ENCODE peak calls at places on chromosomes 16 and 17, in eight cellular contexts. G is H1, B is AG10803, X is A549, J is HAP-1, Y is upper lobe of right lung, C is tibial artery, T is AG09309. W is an unnamed sample.

GRCh38 chr17:10814083-10814482 is 10.2 kb upstream of the TMEM238L start:
- DNase-seq in Y (no peak), X (no peak), B (no peak), J (no peak), G (no peak), C (no peak), T (no peak), W (no peak)

GRCh38 chr17:802481-802880 is 20.3 kb downstream of the MRM3 start:
- DNase-seq in C (no peak), T (no peak), G (no peak), X (no peak), Y (no peak), B (no peak), J (no peak), W (no peak)

GRCh38 chr16:24838554-24839266 is 7.1 kb upstream of the SLC5A11 start:
- DNase-seq in X (peak), T (peak), Y (no peak), B (peak), G (no peak), C (peak), J (no peak), W (no peak)

GRCh38 chr16:68075980-68076379 is 9.2 kb upstream of the NFATC3 start:
- DNase-seq in C (no peak), T (no peak), B (no peak), J (no peak), G (no peak), Y (no peak), X (no peak), W (no peak)

GRCh38 chr17:36940313-36941264 is 3.3 kb downstream of the LHX1 start:
- DNase-seq in X (no peak), T (no peak), Y (no peak), J (no peak), C (no peak), B (no peak), G (no peak), W (no peak)

GRCh38 chr16:87765473-87765775 is 362 bp downstream of the KLHDC4 start:
- DNase-seq in B (no peak), Y (peak), X (no peak), G (no peak), C (no peak), T (no peak), J (no peak), W (no peak)

GRCh38 chr16:87351320-87351698 is 32.3 kb downstream of the FBXO31 start:
- DNase-seq in T (no peak), C (no peak), B (peak), Y (no peak), J (no peak), X (no peak), G (no peak), W (no peak)

GRCh38 chr16:4376126-4376819 is 4.6 kb downstream of the VASN start:
- DNase-seq in J (no peak), X (no peak), C (peak), B (peak), G (no peak), T (no peak), Y (peak), W (peak)

GRCh38 chr17:21677911-21678310 is 14.4 kb upstream of the KCNJ18 start:
- DNase-seq in J (no peak), C (no peak), Y (no peak), B (no peak), X (no peak), G (no peak), T (no peak), W (no peak)

GRCh38 chr17:49086316-49086605 is 46.3 kb upstream of the B4GALNT2 start:
- DNase-seq in J (no peak), G (no peak), C (no peak), B (no peak), X (no peak), Y (no peak), T (no peak), W (no peak)

GRCh38 chr17:59469786-59470485 is 95.5 kb upstream of the DHX40 start:
- DNase-seq in G (no peak), Y (no peak), C (no peak), B (no peak), X (no peak), T (no peak), J (no peak), W (no peak)

GRCh38 chr16:12679660-12680272 is 123.9 kb downstream of the CPPED1 start:
- DNase-seq in G (no peak), X (no peak), T (no peak), B (peak), Y (no peak), J (no peak), C (no peak), W (no peak)

GRCh38 chr16:81821422-81822128 is 42.5 kb downstream of the PLCG2 start:
- DNase-seq in J (no peak), Y (no peak), X (no peak), C (no peak), B (no peak), T (no peak), G (no peak), W (no peak)
- H3K4me3 ChIP-seq in J (no peak), Y (no peak), X (no peak), C (no peak), B (no peak), T (no peak), G (no peak), W (no peak)

DNA sequence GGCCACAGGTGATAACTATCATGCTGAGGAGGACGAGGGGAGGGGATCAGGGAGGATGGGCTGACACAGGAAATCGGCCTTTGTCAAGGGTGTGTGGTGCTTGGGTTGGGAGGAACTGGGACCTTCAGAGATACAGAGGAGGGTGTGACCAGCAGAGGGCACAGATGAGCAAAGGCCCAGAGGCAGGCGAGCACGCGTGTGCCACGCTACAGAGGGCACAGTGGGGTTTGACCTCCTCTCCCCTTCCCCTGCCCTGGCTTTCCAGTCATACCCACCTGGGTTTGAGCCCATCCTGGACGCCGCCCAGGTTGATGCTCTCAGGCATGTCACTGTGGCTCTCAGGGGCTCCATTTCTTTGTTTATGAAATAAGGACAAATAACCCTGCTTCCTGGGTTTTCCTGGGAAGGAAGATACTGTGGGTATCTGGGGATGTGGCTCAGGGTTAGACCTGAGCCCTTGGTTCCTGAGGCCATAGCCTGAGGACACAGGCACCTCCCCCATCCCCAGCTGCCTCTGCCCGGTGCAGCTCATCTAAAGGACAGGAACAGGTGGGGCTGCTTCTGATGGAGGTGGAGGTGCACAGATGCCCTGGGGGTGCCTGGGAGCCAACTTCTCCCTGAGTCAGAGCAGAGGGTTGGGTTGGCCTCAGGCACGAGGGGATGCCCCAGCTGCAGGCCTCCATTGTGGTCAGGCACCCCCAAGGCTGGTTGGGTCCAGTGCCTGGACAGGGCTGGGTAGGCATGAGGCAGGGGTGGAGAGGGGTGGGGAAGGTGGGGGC is 51.8 kb downstream of the BEAN1 start:
- DNase-seq in X (peak), G (peak), B (peak), T (no peak), Y (peak), C (peak), J (peak), W (no peak)
- H3K4me3 ChIP-seq in X (no peak), G (no peak), B (no peak), T (no peak), Y (no peak), C (no peak), J (no peak), W (no peak)

DNA sequence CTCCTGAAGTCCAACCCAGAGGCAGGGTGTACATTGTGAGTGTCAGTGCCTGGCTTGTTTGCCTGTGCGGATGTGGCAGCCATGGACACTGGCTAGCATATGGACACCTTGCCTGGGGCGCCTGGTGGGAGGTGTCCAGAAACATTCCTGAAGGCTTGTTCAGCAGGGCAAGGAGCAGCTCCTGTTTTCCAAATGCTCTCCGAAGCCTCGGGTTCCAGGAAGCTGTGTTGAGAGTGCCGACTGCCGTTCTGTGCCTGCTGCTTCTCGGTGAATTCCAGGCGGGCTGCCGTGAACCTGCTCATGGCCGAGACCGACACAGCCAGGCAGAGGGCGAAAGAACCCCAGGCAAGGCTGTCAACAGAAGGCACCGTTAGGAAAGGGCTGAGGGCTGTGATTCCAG is 10.9 kb upstream of the DHRS7C start:
- DNase-seq in X (peak), Y (no peak), G (no peak), C (no peak), B (peak), T (no peak), J (no peak), W (no peak)
- H3K4me3 ChIP-seq in X (peak), Y (no peak), G (no peak), C (no peak), B (no peak), T (no peak), J (no peak), W (no peak)

DNA sequence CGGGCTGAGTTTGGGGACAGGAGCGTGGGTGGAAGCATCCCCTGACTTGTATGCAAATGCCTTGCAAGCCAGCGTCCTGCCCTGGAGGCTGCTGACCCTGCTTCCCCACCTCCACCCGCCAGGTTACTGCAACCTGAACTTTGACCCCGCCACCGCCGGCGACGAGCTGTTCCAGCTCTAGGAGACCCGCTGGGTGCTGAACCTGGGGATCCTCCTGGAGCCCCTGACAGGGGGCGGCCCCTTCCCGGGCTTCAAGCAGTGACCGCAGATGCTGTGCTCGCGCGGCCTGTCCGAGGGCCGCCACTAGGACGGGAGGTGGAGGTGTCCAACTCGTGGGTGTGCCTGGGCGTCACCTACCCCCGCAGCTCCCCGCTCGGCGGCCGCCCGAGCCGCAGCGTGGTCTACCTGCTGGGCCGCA is 10.7 kb upstream of the SLC16A5 start:
- DNase-seq in B (no peak), C (no peak), G (no peak), Y (no peak), T (no peak), J (no peak), X (no peak), W (no peak)
- H3K4me3 ChIP-seq in B (no peak), C (peak), G (no peak), Y (peak), T (no peak), J (no peak), X (no peak), W (no peak)

GRCh38 chr17:17693253-17693954 is 12.1 kb downstream of the RAI1 start:
- DNase-seq in T (no peak), C (peak), G (no peak), Y (peak), B (no peak), X (no peak), J (peak), W (no peak)
- H3K4me3 ChIP-seq in T (no peak), C (peak), G (peak), Y (peak), B (peak), X (peak), J (peak), W (no peak)

GRCh38 chr16:28208824-28209223 is 2.9 kb downstream of the XPO6 start:
- DNase-seq in B (no peak), T (no peak), Y (no peak), X (no peak), C (no peak), G (no peak), J (no peak), W (no peak)
- H3K4me3 ChIP-seq in B (no peak), T (no peak), Y (no peak), X (no peak), C (no peak), G (no peak), J (peak), W (no peak)

GRCh38 chr17:72604518-72604917 is 483.7 kb downstream of the SOX9 start:
- DNase-seq in B (no peak), T (no peak), Y (no peak), J (no peak), C (no peak), X (no peak), G (no peak), W (no peak)
- H3K4me3 ChIP-seq in B (no peak), T (no peak), Y (no peak), J (no peak), C (no peak), X (no peak), G (no peak), W (no peak)